ENCODE peak calls at places on chromosomes 3 and 15, in five cellular contexts. Z is HEK293T, Y is HepG2, F is SK-N-SH, M is K562. Q is an unnamed sample.

GRCh38 chr3:5504135-5504534 is 316.6 kb downstream of the EDEM1 start:
- DNase-seq in Z (no peak), Y (no peak), F (no peak), M (no peak), Q (no peak)

GRCh38 chr3:188605960-188606359 is 452.0 kb downstream of the LPP start:
- DNase-seq in Z (no peak), Y (no peak), F (no peak), M (no peak), Q (no peak)

GRCh38 chr15:38514601-38515000 is 50.0 kb downstream of the RASGRP1 start:
- DNase-seq in Z (no peak), Y (no peak), F (peak), M (no peak), Q (peak)

GRCh38 chr3:47421741-47422649 is 41.2 kb downstream of the PTPN23 start:
- DNase-seq in Z (no peak), Y (no peak), F (peak), M (no peak), Q (no peak)

GRCh38 chr3:196604548-196604947 is 34.9 kb upstream of the NRROS start:
- DNase-seq in Z (no peak), Y (no peak), F (no peak), M (peak), Q (no peak)

GRCh38 chr15:29838352-29839010 is 16.2 kb upstream of the TJP1 start:
- DNase-seq in Z (no peak), Y (no peak), F (no peak), M (no peak), Q (no peak)

GRCh38 chr15:79858469-79858868 is 38.3 kb downstream of the MTHFS start:
- DNase-seq in Z (no peak), Y (no peak), F (no peak), M (no peak), Q (no peak)

GRCh38 chr3:9779721-9780450 is 10.1 kb upstream of the CAMK1 start:
- DNase-seq in Z (no peak), Y (no peak), F (no peak), M (no peak), Q (peak)

GRCh38 chr15:89085289-89085906 is 2.9 kb upstream of the ABHD2 start:
- DNase-seq in Z (no peak), Y (no peak), F (peak), M (no peak), Q (no peak)

GRCh38 chr3:151268267-151269235 is 9.8 kb downstream of the P2RY14 start:
- DNase-seq in Z (no peak), Y (no peak), F (no peak), M (no peak), Q (no peak)

GRCh38 chr15:74616996-74617395 is 1.4 kb downstream of the CLK3 start:
- DNase-seq in Z (no peak), Y (no peak), F (no peak), M (peak), Q (no peak)

GRCh38 chr3:156688849-156689452 is 14.6 kb downstream of the TIPARP start:
- DNase-seq in Z (no peak), Y (no peak), F (no peak), M (no peak), Q (no peak)

GRCh38 chr3:193346259-193346658 is 32.3 kb downstream of the ATP13A5 start:
- DNase-seq in Z (no peak), Y (no peak), F (no peak), M (no peak), Q (no peak)

GRCh38 chr15:56244237-56244810 is 645 bp upstream of the RFX7 start:
- DNase-seq in Z (peak), Y (peak), F (peak), M (peak), Q (no peak)

GRCh38 chr3:42655980-42656679 is 2.6 kb downstream of the ZBTB47 start:
- DNase-seq in Z (no peak), Y (no peak), F (peak), M (peak), Q (no peak)

GRCh38 chr3:53254810-53255359 is 937 bp downstream of the TKT start:
- DNase-seq in Z (peak), Y (no peak), F (peak), M (peak), Q (peak)

GRCh38 chr3:76403556-76403955 is 618.2 kb upstream of the ZNF717 start:
- DNase-seq in Z (no peak), Y (no peak), F (no peak), M (no peak), Q (no peak)

GRCh38 chr15:39114690-39115378 is 466.0 kb upstream of the THBS1 start:
- DNase-seq in Z (no peak), Y (no peak), F (no peak), M (no peak), Q (no peak)

DNA sequence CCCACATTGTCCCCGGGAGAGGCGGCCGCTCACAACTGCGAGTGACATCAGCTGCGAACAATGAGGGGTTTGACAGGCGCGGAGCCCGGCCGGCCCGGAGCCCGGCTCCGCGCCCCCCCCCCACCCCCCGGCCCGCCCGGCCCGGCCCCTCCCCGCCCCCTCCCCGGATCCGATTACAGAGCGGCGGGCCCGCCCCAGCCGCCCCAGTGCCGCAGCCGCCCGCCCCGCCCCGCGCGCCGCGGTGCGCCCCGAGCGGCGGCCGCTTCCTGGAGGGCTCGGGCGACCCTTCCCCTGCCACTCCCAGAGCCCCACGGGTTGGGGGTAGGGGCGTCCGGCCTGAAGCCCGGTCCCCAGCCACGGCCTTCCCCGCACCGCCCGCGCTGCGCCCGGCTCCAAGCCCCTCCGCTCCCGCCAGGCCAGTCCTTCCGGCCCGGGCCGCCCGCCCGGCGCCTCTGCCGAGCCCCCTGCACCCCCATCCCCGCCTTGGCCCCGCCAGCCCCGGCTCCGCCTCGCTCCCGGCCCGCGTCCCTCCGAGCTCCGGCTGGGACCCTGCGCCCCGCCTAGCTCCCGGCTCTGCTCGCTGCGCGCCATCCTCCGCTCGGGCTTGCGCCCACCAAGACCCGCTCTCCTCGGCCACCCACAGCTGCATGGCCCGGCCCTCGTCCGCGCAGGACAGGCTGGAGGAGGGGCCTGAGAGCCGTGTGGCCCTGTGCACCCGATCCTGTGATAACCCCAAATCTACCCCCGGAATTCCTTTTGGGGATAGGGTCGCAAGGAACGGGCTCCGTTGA is at the start of gene PCBP4:
- DNase-seq in Z (peak), Y (peak), F (peak), M (peak), Q (no peak)
- TF ChIP-seq FOXM1 in Z (no peak), Y (no peak), F (no peak), M (no peak), Q (no peak)

DNA sequence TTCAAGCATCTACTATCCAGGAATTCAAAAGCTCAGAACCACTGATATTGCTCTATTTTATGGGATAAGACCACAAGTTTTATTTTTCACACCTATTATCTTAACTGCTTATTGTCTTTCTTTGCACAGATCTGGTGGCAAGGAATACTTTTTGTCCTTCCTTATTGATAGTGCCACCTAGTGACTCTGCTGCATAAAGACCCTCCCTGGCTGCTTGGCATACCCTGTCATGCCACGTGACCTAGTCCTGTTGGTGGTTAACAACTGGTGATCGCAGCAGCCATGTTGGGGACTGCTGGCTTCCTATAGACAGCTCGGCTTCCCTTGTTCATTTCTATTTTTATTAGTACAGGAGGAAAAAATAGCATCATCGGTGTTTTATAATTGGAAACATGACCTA is 236.3 kb downstream of the MEX3B start:
- DNase-seq in Z (peak), Y (peak), F (peak), M (peak), Q (no peak)
- TF ChIP-seq FOXM1 in Z (no peak), Y (no peak), F (no peak), M (no peak), Q (no peak)

DNA sequence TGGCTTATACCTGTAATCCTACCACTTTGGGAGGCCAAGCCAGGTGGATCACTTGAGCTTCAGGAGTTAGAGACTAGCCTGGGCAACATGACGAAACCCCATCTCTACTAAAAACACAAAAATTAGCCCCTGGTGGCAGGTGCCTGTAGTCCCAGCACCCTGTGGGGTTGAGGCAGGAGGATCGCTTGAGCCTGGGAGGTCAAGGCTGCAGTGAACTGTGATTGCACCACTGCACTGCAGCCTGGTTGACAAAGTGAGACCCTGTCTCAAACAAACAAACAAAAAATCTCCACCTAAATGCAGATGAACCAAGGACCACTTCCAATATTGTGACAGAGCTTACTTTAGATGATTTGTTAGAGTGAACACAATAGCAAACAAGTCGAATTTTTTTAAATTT is 53.7 kb downstream of the TP53BP1 start:
- DNase-seq in Z (no peak), Y (peak), F (no peak), M (no peak), Q (no peak)
- TF ChIP-seq FOXM1 in Z (no peak), Y (no peak), F (no peak), M (no peak), Q (no peak)

GRCh38 chr3:124587053-124587408 is 143.2 kb upstream of the UMPS start:
- DNase-seq in Z (no peak), Y (no peak), F (no peak), M (peak), Q (no peak)
- TF ChIP-seq FOXM1 in Z (no peak), Y (no peak), F (no peak), M (no peak), Q (no peak)